ENCODE peak calls at places on chromosomes 1 and 21, in five cellular contexts. One of them, this sample, is unnamed.
A peak's percentile ranks its signal among the peaks of the same experiment; 100 is the strongest.

GRCh38 chr1:101338714-101339430 is 102.1 kb downstream of the S1PR1 start:
- DNase-seq in fibroblast of lung: no peak
- DNase-seq in stimulated activated CD4-positive, alpha-beta T cell treated with anti-CD3 and anti-CD28 coated beads, Interleukin-4, amount 100 ng/mL, for 48 hours: no peak
- DNase-seq in aorta: no peak
- DNase-seq in ELR: peak; percentile 58
- DNase-seq in this sample: no peak

GRCh38 chr1:232764458-232765231 is 40.6 kb upstream of the MAP10 start:
- DNase-seq in fibroblast of lung: no peak
- DNase-seq in stimulated activated CD4-positive, alpha-beta T cell treated with anti-CD3 and anti-CD28 coated beads, Interleukin-4, amount 100 ng/mL, for 48 hours: no peak
- DNase-seq in aorta: no peak
- DNase-seq in ELR: no peak
- DNase-seq in this sample: no peak

GRCh38 chr1:170910273-170910672 is 25.1 kb upstream of the MROH9 start:
- DNase-seq in fibroblast of lung: peak; percentile 47
- DNase-seq in stimulated activated CD4-positive, alpha-beta T cell treated with anti-CD3 and anti-CD28 coated beads, Interleukin-4, amount 100 ng/mL, for 48 hours: no peak
- DNase-seq in aorta: no peak
- DNase-seq in ELR: peak; percentile 72
- DNase-seq in this sample: no peak

GRCh38 chr1:232381676-232382075 is 248.3 kb downstream of the SIPA1L2 start:
- DNase-seq in fibroblast of lung: peak; percentile 41
- DNase-seq in stimulated activated CD4-positive, alpha-beta T cell treated with anti-CD3 and anti-CD28 coated beads, Interleukin-4, amount 100 ng/mL, for 48 hours: no peak
- DNase-seq in aorta: no peak
- DNase-seq in ELR: no peak
- DNase-seq in this sample: no peak

GRCh38 chr1:171226757-171227370 is 21.4 kb upstream of the FMO1 start:
- DNase-seq in fibroblast of lung: peak; percentile 86
- DNase-seq in stimulated activated CD4-positive, alpha-beta T cell treated with anti-CD3 and anti-CD28 coated beads, Interleukin-4, amount 100 ng/mL, for 48 hours: no peak
- DNase-seq in aorta: peak; percentile 49
- DNase-seq in ELR: peak; percentile 77
- DNase-seq in this sample: no peak

GRCh38 chr21:46004168-46004861 is 22.7 kb downstream of the COL6A1 start:
- DNase-seq in fibroblast of lung: no peak
- DNase-seq in stimulated activated CD4-positive, alpha-beta T cell treated with anti-CD3 and anti-CD28 coated beads, Interleukin-4, amount 100 ng/mL, for 48 hours: no peak
- DNase-seq in aorta: peak; percentile 43
- DNase-seq in ELR: no peak
- DNase-seq in this sample: no peak

GRCh38 chr1:162654915-162655620 is 22.8 kb downstream of the DDR2 start:
- DNase-seq in fibroblast of lung: no peak
- DNase-seq in stimulated activated CD4-positive, alpha-beta T cell treated with anti-CD3 and anti-CD28 coated beads, Interleukin-4, amount 100 ng/mL, for 48 hours: no peak
- DNase-seq in aorta: no peak
- DNase-seq in ELR: no peak
- DNase-seq in this sample: no peak

GRCh38 chr1:180269848-180270766 is 40.0 kb downstream of the LHX4 start:
- DNase-seq in fibroblast of lung: no peak
- DNase-seq in stimulated activated CD4-positive, alpha-beta T cell treated with anti-CD3 and anti-CD28 coated beads, Interleukin-4, amount 100 ng/mL, for 48 hours: no peak
- DNase-seq in aorta: peak; percentile 66
- DNase-seq in ELR: no peak
- DNase-seq in this sample: no peak

GRCh38 chr1:155504207-155504606 is 58.4 kb downstream of the ASH1L start:
- DNase-seq in fibroblast of lung: peak; percentile 50
- DNase-seq in stimulated activated CD4-positive, alpha-beta T cell treated with anti-CD3 and anti-CD28 coated beads, Interleukin-4, amount 100 ng/mL, for 48 hours: no peak
- DNase-seq in aorta: no peak
- DNase-seq in ELR: peak; percentile 60
- DNase-seq in this sample: no peak

GRCh38 chr1:235683653-235684052 is 34.1 kb upstream of the GNG4 start:
- DNase-seq in fibroblast of lung: no peak
- DNase-seq in stimulated activated CD4-positive, alpha-beta T cell treated with anti-CD3 and anti-CD28 coated beads, Interleukin-4, amount 100 ng/mL, for 48 hours: no peak
- DNase-seq in aorta: no peak
- DNase-seq in ELR: no peak
- DNase-seq in this sample: no peak

GRCh38 chr1:2136836-2137235 is 57.7 kb downstream of the FAAP20 start:
- DNase-seq in fibroblast of lung: no peak
- DNase-seq in stimulated activated CD4-positive, alpha-beta T cell treated with anti-CD3 and anti-CD28 coated beads, Interleukin-4, amount 100 ng/mL, for 48 hours: no peak
- DNase-seq in aorta: peak; percentile 19
- DNase-seq in ELR: no peak
- DNase-seq in this sample: no peak

GRCh38 chr1:234699795-234700665 is 90.1 kb upstream of the IRF2BP2 start:
- DNase-seq in fibroblast of lung: peak; percentile 60
- DNase-seq in stimulated activated CD4-positive, alpha-beta T cell treated with anti-CD3 and anti-CD28 coated beads, Interleukin-4, amount 100 ng/mL, for 48 hours: no peak
- DNase-seq in aorta: peak; percentile 63
- DNase-seq in ELR: peak; percentile 60
- DNase-seq in this sample: no peak

GRCh38 chr1:42845866-42846256 is 552 bp upstream of the ZNF691 start:
- DNase-seq in fibroblast of lung: no peak
- DNase-seq in stimulated activated CD4-positive, alpha-beta T cell treated with anti-CD3 and anti-CD28 coated beads, Interleukin-4, amount 100 ng/mL, for 48 hours: no peak
- DNase-seq in aorta: no peak
- DNase-seq in ELR: no peak
- DNase-seq in this sample: no peak

GRCh38 chr21:32307706-32308105 is 9.1 kb downstream of the MRAP start:
- DNase-seq in fibroblast of lung: peak; percentile 66
- DNase-seq in stimulated activated CD4-positive, alpha-beta T cell treated with anti-CD3 and anti-CD28 coated beads, Interleukin-4, amount 100 ng/mL, for 48 hours: no peak
- DNase-seq in aorta: no peak
- DNase-seq in ELR: no peak
- DNase-seq in this sample: no peak

GRCh38 chr1:241775021-241775420 is 73.0 kb upstream of the EXO1 start:
- DNase-seq in fibroblast of lung: no peak
- DNase-seq in stimulated activated CD4-positive, alpha-beta T cell treated with anti-CD3 and anti-CD28 coated beads, Interleukin-4, amount 100 ng/mL, for 48 hours: no peak
- DNase-seq in aorta: no peak
- DNase-seq in ELR: no peak
- DNase-seq in this sample: no peak

This sample was measured in CD8-positive, alpha-beta memory T cell.